ENCODE peak calls at places on chromosome 10, in nine cellular contexts. One of them, this sample, is unnamed.

GRCh38 chr10:11178606-11179221 is 161.0 kb downstream of the CELF2 start:
- DNase-seq in GM23338: no peak
- DNase-seq in prostate gland: no peak
- DNase-seq in HCT116: no peak
- DNase-seq in breast epithelium: no peak
- DNase-seq in upper lobe of left lung: no peak
- DNase-seq in Panc1: no peak
- DNase-seq in transverse colon: peak; percentile 73
- DNase-seq in stomach: peak; percentile 47
- DNase-seq in this sample: no peak

GRCh38 chr10:127303105-127303504 is 106.7 kb upstream of the INSYN2A start:
- DNase-seq in GM23338: peak; percentile 27
- DNase-seq in prostate gland: no peak
- DNase-seq in HCT116: no peak
- DNase-seq in breast epithelium: no peak
- DNase-seq in upper lobe of left lung: no peak
- DNase-seq in Panc1: no peak
- DNase-seq in transverse colon: no peak
- DNase-seq in stomach: no peak
- DNase-seq in this sample: no peak

GRCh38 chr10:14358886-14359573 is 28.3 kb upstream of the FRMD4A start:
- DNase-seq in GM23338: no peak
- DNase-seq in prostate gland: no peak
- DNase-seq in HCT116: no peak
- DNase-seq in breast epithelium: no peak
- DNase-seq in upper lobe of left lung: no peak
- DNase-seq in Panc1: no peak
- DNase-seq in transverse colon: no peak
- DNase-seq in stomach: no peak
- DNase-seq in this sample: no peak

GRCh38 chr10:129952771-129953489 is 11.1 kb downstream of the EBF3 start:
- DNase-seq in GM23338: no peak
- DNase-seq in prostate gland: no peak
- DNase-seq in HCT116: no peak
- DNase-seq in breast epithelium: no peak
- DNase-seq in upper lobe of left lung: no peak
- DNase-seq in Panc1: no peak
- DNase-seq in transverse colon: no peak
- DNase-seq in stomach: no peak
- DNase-seq in this sample: peak; percentile 38

GRCh38 chr10:61669161-61669755 is 6.5 kb downstream of the CABCOCO1 start:
- DNase-seq in GM23338: no peak
- DNase-seq in prostate gland: no peak
- DNase-seq in HCT116: no peak
- DNase-seq in breast epithelium: no peak
- DNase-seq in upper lobe of left lung: no peak
- DNase-seq in Panc1: no peak
- DNase-seq in transverse colon: no peak
- DNase-seq in stomach: no peak
- DNase-seq in this sample: no peak

GRCh38 chr10:21180604-21181003 is 283.5 kb upstream of the NEBL start:
- DNase-seq in GM23338: no peak
- DNase-seq in prostate gland: no peak
- DNase-seq in HCT116: no peak
- DNase-seq in breast epithelium: no peak
- DNase-seq in upper lobe of left lung: no peak
- DNase-seq in Panc1: no peak
- DNase-seq in transverse colon: no peak
- DNase-seq in stomach: no peak
- DNase-seq in this sample: no peak

GRCh38 chr10:85979598-85979997 is 387.0 kb downstream of the GRID1 start:
- DNase-seq in GM23338: no peak
- DNase-seq in prostate gland: no peak
- DNase-seq in HCT116: no peak
- DNase-seq in breast epithelium: no peak
- DNase-seq in upper lobe of left lung: no peak
- DNase-seq in Panc1: no peak
- DNase-seq in transverse colon: no peak
- DNase-seq in stomach: no peak
- DNase-seq in this sample: no peak

GRCh38 chr10:123149162-123149567 is 1.2 kb downstream of the HMX2 start:
- DNase-seq in GM23338: no peak
- DNase-seq in prostate gland: no peak
- DNase-seq in HCT116: no peak
- DNase-seq in breast epithelium: no peak
- DNase-seq in upper lobe of left lung: no peak
- DNase-seq in Panc1: no peak
- DNase-seq in transverse colon: no peak
- DNase-seq in stomach: no peak
- DNase-seq in this sample: no peak

GRCh38 chr10:64573625-64574325 is 1052.6 kb downstream of the REEP3 start:
- DNase-seq in GM23338: no peak
- DNase-seq in prostate gland: no peak
- DNase-seq in HCT116: no peak
- DNase-seq in breast epithelium: no peak
- DNase-seq in upper lobe of left lung: no peak
- DNase-seq in Panc1: no peak
- DNase-seq in transverse colon: no peak
- DNase-seq in stomach: no peak
- DNase-seq in this sample: no peak

GRCh38 chr10:70540789-70541360 is 61.7 kb downstream of the PRF1 start:
- DNase-seq in GM23338: no peak
- DNase-seq in prostate gland: no peak
- DNase-seq in HCT116: no peak
- DNase-seq in breast epithelium: no peak
- DNase-seq in upper lobe of left lung: peak; percentile 74
- DNase-seq in Panc1: no peak
- DNase-seq in transverse colon: no peak
- DNase-seq in stomach: no peak
- DNase-seq in this sample: no peak

GRCh38 chr10:70541738-70542564 is 60.6 kb downstream of the PRF1 start:
- DNase-seq in GM23338: no peak
- DNase-seq in prostate gland: no peak
- DNase-seq in HCT116: no peak
- DNase-seq in breast epithelium: no peak
- DNase-seq in upper lobe of left lung: no peak
- DNase-seq in Panc1: no peak
- DNase-seq in transverse colon: no peak
- DNase-seq in stomach: no peak
- DNase-seq in this sample: no peak

GRCh38 chr10:70538731-70539338 is 60.3 kb downstream of the PALD1 start:
- DNase-seq in GM23338: no peak
- DNase-seq in prostate gland: no peak
- DNase-seq in HCT116: no peak
- DNase-seq in breast epithelium: no peak
- DNase-seq in upper lobe of left lung: peak; percentile 77
- DNase-seq in Panc1: no peak
- DNase-seq in transverse colon: no peak
- DNase-seq in stomach: no peak
- DNase-seq in this sample: no peak

GRCh38 chr10:70539471-70539870 is 60.9 kb downstream of the PALD1 start:
- DNase-seq in GM23338: no peak
- DNase-seq in prostate gland: no peak
- DNase-seq in HCT116: no peak
- DNase-seq in breast epithelium: no peak
- DNase-seq in upper lobe of left lung: no peak
- DNase-seq in Panc1: no peak
- DNase-seq in transverse colon: no peak
- DNase-seq in stomach: no peak
- DNase-seq in this sample: no peak

GRCh38 chr10:70540089-70540788 is 61.7 kb downstream of the PALD1 start:
- DNase-seq in GM23338: peak; percentile 84
- DNase-seq in prostate gland: no peak
- DNase-seq in HCT116: no peak
- DNase-seq in breast epithelium: no peak
- DNase-seq in upper lobe of left lung: peak; percentile 65
- DNase-seq in Panc1: no peak
- DNase-seq in transverse colon: no peak
- DNase-seq in stomach: no peak
- DNase-seq in this sample: no peak
- TF ChIP-seq CTCF in GM23338: peak; percentile 100
- TF ChIP-seq CTCF in prostate gland: peak; percentile 60
- TF ChIP-seq CTCF in HCT116: peak; percentile 48
- TF ChIP-seq CTCF in breast epithelium: peak; percentile 32
- TF ChIP-seq CTCF in upper lobe of left lung: peak; percentile 54
- TF ChIP-seq CTCF in Panc1: peak; percentile 97
- TF ChIP-seq CTCF in transverse colon: peak; percentile 61
- TF ChIP-seq CTCF in stomach: peak; percentile 44
- TF ChIP-seq CTCF in this sample: peak; percentile 70

GRCh38 chr10:3785849-3786290 is 861 bp upstream of the KLF6 start:
- DNase-seq in GM23338: peak; percentile 62
- DNase-seq in prostate gland: no peak
- DNase-seq in HCT116: no peak
- DNase-seq in breast epithelium: no peak
- DNase-seq in upper lobe of left lung: no peak
- DNase-seq in Panc1: no peak
- DNase-seq in transverse colon: peak; percentile 58
- DNase-seq in stomach: no peak
- DNase-seq in this sample: peak; percentile 78

GRCh38 chr10:3783313-3783689 is 1.7 kb downstream of the KLF6 start:
- DNase-seq in GM23338: peak; percentile 69
- DNase-seq in prostate gland: peak; percentile 52
- DNase-seq in HCT116: no peak
- DNase-seq in breast epithelium: peak; percentile 69
- DNase-seq in upper lobe of left lung: no peak
- DNase-seq in Panc1: no peak
- DNase-seq in transverse colon: peak; percentile 71
- DNase-seq in stomach: peak; percentile 65
- DNase-seq in this sample: peak; percentile 87

GRCh38 chr10:3785251-3785848 is 341 bp upstream of the KLF6 start:
- DNase-seq in GM23338: peak; percentile 96
- DNase-seq in prostate gland: peak; percentile 99
- DNase-seq in HCT116: peak; percentile 91
- DNase-seq in breast epithelium: peak; percentile 99
- DNase-seq in upper lobe of left lung: peak; percentile 99
- DNase-seq in Panc1: peak; percentile 73
- DNase-seq in transverse colon: peak; percentile 99
- DNase-seq in stomach: peak; percentile 99
- DNase-seq in this sample: peak; percentile 99

GRCh38 chr10:3783721-3784432 is 1.1 kb downstream of the KLF6 start:
- DNase-seq in GM23338: peak; percentile 79
- DNase-seq in prostate gland: peak; percentile 84
- DNase-seq in HCT116: no peak
- DNase-seq in breast epithelium: peak; percentile 82
- DNase-seq in upper lobe of left lung: no peak
- DNase-seq in Panc1: no peak
- DNase-seq in transverse colon: peak; percentile 74
- DNase-seq in stomach: peak; percentile 61
- DNase-seq in this sample: peak; percentile 89

DNA sequence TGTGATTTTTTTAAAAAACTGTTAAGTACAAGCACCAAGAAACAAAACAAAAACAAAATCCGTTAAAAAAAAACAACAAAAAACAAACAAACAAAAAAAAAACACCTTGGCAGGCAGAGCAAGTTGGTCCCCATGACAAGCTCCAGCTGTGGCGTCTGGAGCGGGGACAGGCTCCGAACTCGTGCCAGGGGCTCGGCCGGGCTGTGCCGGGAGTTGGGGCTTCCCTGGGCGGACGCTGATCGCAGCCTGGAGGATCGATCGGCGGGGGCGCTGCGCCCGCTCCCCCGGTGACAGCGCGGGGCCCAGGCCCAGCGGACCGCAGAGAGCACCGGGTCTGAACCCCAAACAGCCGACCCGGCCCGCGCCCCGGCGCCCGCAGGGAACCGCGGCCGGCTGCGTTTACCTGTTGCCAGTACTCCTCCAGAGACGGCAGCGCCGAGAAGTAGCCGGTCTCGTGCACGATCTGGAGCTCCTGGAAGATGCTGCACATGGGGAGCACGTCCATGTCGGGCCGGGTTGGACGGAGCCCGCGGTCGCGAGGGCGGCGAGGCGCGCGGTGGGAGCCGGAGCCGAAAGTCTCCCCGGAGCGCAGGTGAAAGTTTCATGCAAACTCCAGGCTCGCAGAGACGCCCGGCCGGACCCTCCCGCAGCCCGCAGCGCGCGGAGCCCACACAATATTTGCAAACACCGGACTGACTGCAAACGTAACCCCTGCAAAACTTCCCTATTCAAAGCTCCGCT is at the start of gene KLF6:
- DNase-seq in GM23338: peak; percentile 37
- DNase-seq in prostate gland: no peak
- DNase-seq in HCT116: no peak
- DNase-seq in breast epithelium: no peak
- DNase-seq in upper lobe of left lung: peak; percentile 94
- DNase-seq in Panc1: no peak
- DNase-seq in transverse colon: peak; percentile 40
- DNase-seq in stomach: peak; percentile 45
- DNase-seq in this sample: peak; percentile 81
- TF ChIP-seq POLR2AphosphoS5 in GM23338: no peak
- TF ChIP-seq POLR2AphosphoS5 in prostate gland: no peak
- TF ChIP-seq POLR2AphosphoS5 in HCT116: peak; percentile 51
- TF ChIP-seq POLR2AphosphoS5 in breast epithelium: peak; percentile 61
- TF ChIP-seq POLR2AphosphoS5 in upper lobe of left lung: no peak
- TF ChIP-seq POLR2AphosphoS5 in Panc1: peak; percentile 71
- TF ChIP-seq POLR2AphosphoS5 in transverse colon: peak; percentile 75
- TF ChIP-seq POLR2AphosphoS5 in stomach: peak; percentile 13
- TF ChIP-seq POLR2AphosphoS5 in this sample: peak; percentile 77

DNA sequence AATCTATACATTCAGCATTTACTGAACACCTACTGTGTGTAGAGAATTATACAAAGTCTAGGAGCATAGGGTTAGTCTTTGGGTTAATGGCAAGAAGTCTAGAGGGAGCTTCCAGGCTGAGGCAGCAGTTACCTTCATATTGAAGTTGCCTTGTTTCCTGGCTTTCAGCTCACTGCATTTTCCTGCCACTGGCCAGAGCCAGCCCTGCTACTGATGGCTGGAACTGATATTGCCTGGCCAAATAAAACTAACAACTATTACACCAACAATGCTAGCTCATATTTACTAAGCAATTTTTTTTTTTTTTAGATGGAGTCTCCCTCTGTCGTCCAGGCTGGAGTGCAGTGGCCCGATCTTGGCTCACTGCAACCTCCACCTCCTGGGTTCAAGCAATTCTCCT is 165.7 kb upstream of the ITGB1 start:
- DNase-seq in GM23338: no peak
- DNase-seq in prostate gland: no peak
- DNase-seq in HCT116: no peak
- DNase-seq in breast epithelium: no peak
- DNase-seq in upper lobe of left lung: no peak
- DNase-seq in Panc1: no peak
- DNase-seq in transverse colon: no peak
- DNase-seq in stomach: no peak
- DNase-seq in this sample: no peak
- TF ChIP-seq CTCF in GM23338: no peak
- TF ChIP-seq CTCF in prostate gland: no peak
- TF ChIP-seq CTCF in HCT116: no peak
- TF ChIP-seq CTCF in breast epithelium: no peak
- TF ChIP-seq CTCF in upper lobe of left lung: no peak
- TF ChIP-seq CTCF in Panc1: no peak
- TF ChIP-seq CTCF in transverse colon: no peak
- TF ChIP-seq CTCF in stomach: no peak
- TF ChIP-seq CTCF in this sample: no peak

DNA sequence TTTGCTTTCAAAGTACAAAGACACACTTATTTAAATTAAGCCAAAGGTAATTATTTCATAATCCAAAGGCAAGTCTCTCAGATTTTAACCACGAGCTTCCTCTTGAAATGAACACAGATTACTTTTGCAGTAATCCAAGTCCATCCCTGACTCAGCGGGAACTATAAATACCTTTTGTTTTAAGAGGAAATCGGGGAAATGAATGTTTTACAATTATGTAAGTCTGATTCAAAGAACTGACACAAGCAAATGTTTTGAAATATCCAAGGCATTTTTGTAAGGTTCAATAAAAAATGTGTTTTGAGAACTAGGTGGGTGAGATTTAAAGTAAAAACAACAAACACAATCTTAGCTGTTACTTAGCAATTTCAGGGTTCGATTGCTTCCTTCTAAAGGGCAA is 179.8 kb upstream of the ASAH2 start:
- DNase-seq in GM23338: no peak
- DNase-seq in prostate gland: no peak
- DNase-seq in HCT116: no peak
- DNase-seq in breast epithelium: no peak
- DNase-seq in upper lobe of left lung: no peak
- DNase-seq in Panc1: no peak
- DNase-seq in transverse colon: no peak
- DNase-seq in stomach: no peak
- DNase-seq in this sample: no peak
- TF ChIP-seq POLR2AphosphoS5 in GM23338: no peak
- TF ChIP-seq POLR2AphosphoS5 in prostate gland: no peak
- TF ChIP-seq POLR2AphosphoS5 in HCT116: no peak
- TF ChIP-seq POLR2AphosphoS5 in breast epithelium: no peak
- TF ChIP-seq POLR2AphosphoS5 in upper lobe of left lung: no peak
- TF ChIP-seq POLR2AphosphoS5 in Panc1: no peak
- TF ChIP-seq POLR2AphosphoS5 in transverse colon: no peak
- TF ChIP-seq POLR2AphosphoS5 in stomach: no peak
- TF ChIP-seq POLR2AphosphoS5 in this sample: peak; percentile 45